ENCODE peak calls at places on chromosomes 5 and 9, in eight cellular contexts. One of them, this sample, is unnamed.

GRCh38 chr9:90099262-90099982 is 494.6 kb downstream of the GADD45G start:
- DNase-seq in SJSA1: no peak
- DNase-seq in trophoblast cell: peak; percentile 41
- DNase-seq in suprapubic skin: no peak
- DNase-seq in mammary epithelial cell: peak; percentile 25
- DNase-seq in left ventricle myocardium inferior: no peak
- DNase-seq in esophagus squamous epithelium: no peak
- DNase-seq in A549: peak; percentile 48
- DNase-seq in this sample: no peak

GRCh38 chr5:147479949-147480348 is 29.9 kb downstream of the DPYSL3 start:
- DNase-seq in SJSA1: no peak
- DNase-seq in trophoblast cell: no peak
- DNase-seq in suprapubic skin: no peak
- DNase-seq in mammary epithelial cell: no peak
- DNase-seq in left ventricle myocardium inferior: no peak
- DNase-seq in esophagus squamous epithelium: no peak
- DNase-seq in A549: peak; percentile 49
- DNase-seq in this sample: no peak

GRCh38 chr5:394671-395155 is 48.3 kb upstream of the EXOC3 start:
- DNase-seq in SJSA1: peak; percentile 37
- DNase-seq in trophoblast cell: peak; percentile 15
- DNase-seq in suprapubic skin: peak; percentile 76
- DNase-seq in mammary epithelial cell: no peak
- DNase-seq in left ventricle myocardium inferior: no peak
- DNase-seq in esophagus squamous epithelium: no peak
- DNase-seq in A549: no peak
- DNase-seq in this sample: peak; percentile 35

GRCh38 chr5:156835905-156836304 is 14.2 kb upstream of the PPP1R2B start:
- DNase-seq in SJSA1: no peak
- DNase-seq in trophoblast cell: peak; percentile 28
- DNase-seq in suprapubic skin: no peak
- DNase-seq in mammary epithelial cell: no peak
- DNase-seq in left ventricle myocardium inferior: no peak
- DNase-seq in esophagus squamous epithelium: no peak
- DNase-seq in A549: peak; percentile 60
- DNase-seq in this sample: no peak

GRCh38 chr5:151233576-151234202 is 9.8 kb upstream of the CCDC69 start:
- DNase-seq in SJSA1: no peak
- DNase-seq in trophoblast cell: no peak
- DNase-seq in suprapubic skin: no peak
- DNase-seq in mammary epithelial cell: no peak
- DNase-seq in left ventricle myocardium inferior: no peak
- DNase-seq in esophagus squamous epithelium: no peak
- DNase-seq in A549: no peak
- DNase-seq in this sample: no peak

GRCh38 chr5:2740051-2740848 is 11.2 kb downstream of the IRX2 start:
- DNase-seq in SJSA1: no peak
- DNase-seq in trophoblast cell: no peak
- DNase-seq in suprapubic skin: no peak
- DNase-seq in mammary epithelial cell: peak; percentile 63
- DNase-seq in left ventricle myocardium inferior: no peak
- DNase-seq in esophagus squamous epithelium: no peak
- DNase-seq in A549: no peak
- DNase-seq in this sample: no peak

GRCh38 chr9:83477571-83477970 is 60.6 kb downstream of the FRMD3 start:
- DNase-seq in SJSA1: no peak
- DNase-seq in trophoblast cell: no peak
- DNase-seq in suprapubic skin: no peak
- DNase-seq in mammary epithelial cell: no peak
- DNase-seq in left ventricle myocardium inferior: no peak
- DNase-seq in esophagus squamous epithelium: no peak
- DNase-seq in A549: no peak
- DNase-seq in this sample: no peak

GRCh38 chr5:150263801-150264621 is 25.6 kb downstream of the CAMK2A start:
- DNase-seq in SJSA1: peak; percentile 86
- DNase-seq in trophoblast cell: no peak
- DNase-seq in suprapubic skin: no peak
- DNase-seq in mammary epithelial cell: peak; percentile 98
- DNase-seq in left ventricle myocardium inferior: no peak
- DNase-seq in esophagus squamous epithelium: no peak
- DNase-seq in A549: peak; percentile 77
- DNase-seq in this sample: peak; percentile 51

GRCh38 chr5:78353520-78353919 is 6.9 kb upstream of the SCAMP1 start:
- DNase-seq in SJSA1: no peak
- DNase-seq in trophoblast cell: no peak
- DNase-seq in suprapubic skin: no peak
- DNase-seq in mammary epithelial cell: no peak
- DNase-seq in left ventricle myocardium inferior: no peak
- DNase-seq in esophagus squamous epithelium: no peak
- DNase-seq in A549: no peak
- DNase-seq in this sample: no peak

GRCh38 chr5:150065346-150065745 is 21.0 kb downstream of the CSF1R start:
- DNase-seq in SJSA1: peak; percentile 86
- DNase-seq in trophoblast cell: no peak
- DNase-seq in suprapubic skin: no peak
- DNase-seq in mammary epithelial cell: no peak
- DNase-seq in left ventricle myocardium inferior: peak; percentile 44
- DNase-seq in esophagus squamous epithelium: no peak
- DNase-seq in A549: no peak
- DNase-seq in this sample: no peak

GRCh38 chr5:180161420-180162303 is 47.3 kb downstream of the RASGEF1C start:
- DNase-seq in SJSA1: peak; percentile 49
- DNase-seq in trophoblast cell: no peak
- DNase-seq in suprapubic skin: peak; percentile 69
- DNase-seq in mammary epithelial cell: no peak
- DNase-seq in left ventricle myocardium inferior: no peak
- DNase-seq in esophagus squamous epithelium: no peak
- DNase-seq in A549: no peak
- DNase-seq in this sample: no peak
- H3K4me3 ChIP-seq in SJSA1: no peak overlapping the region
- H3K4me3 ChIP-seq in trophoblast cell: no peak overlapping the region
- H3K4me3 ChIP-seq in suprapubic skin: no peak overlapping the region
- H3K4me3 ChIP-seq in mammary epithelial cell: no peak overlapping the region
- H3K4me3 ChIP-seq in left ventricle myocardium inferior: no peak overlapping the region
- H3K4me3 ChIP-seq in esophagus squamous epithelium: no peak overlapping the region
- H3K4me3 ChIP-seq in A549: no peak overlapping the region
- H3K4me3 ChIP-seq in this sample: no peak overlapping the region

DNA sequence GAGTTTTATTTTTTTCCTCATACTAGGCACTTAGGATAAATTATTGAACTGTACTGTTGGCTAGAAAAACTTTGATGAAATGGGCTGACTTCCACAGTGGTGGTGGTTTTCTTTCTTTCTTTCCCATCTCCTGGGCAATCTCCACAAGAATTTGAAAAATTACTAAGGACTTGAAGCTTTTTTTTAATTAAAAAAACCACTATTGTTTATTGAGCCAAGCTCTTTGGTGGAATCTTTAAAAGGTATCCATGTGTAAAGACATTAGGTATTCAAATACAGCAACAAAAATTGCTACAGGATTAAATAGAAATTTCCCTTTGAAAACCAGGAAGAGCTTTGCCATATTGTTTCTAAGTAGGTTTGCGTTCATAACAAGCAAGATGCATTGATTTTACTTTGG is 14.1 kb downstream of the MARCHF6 start:
- DNase-seq in SJSA1: no peak
- DNase-seq in trophoblast cell: no peak
- DNase-seq in suprapubic skin: no peak
- DNase-seq in mammary epithelial cell: no peak
- DNase-seq in left ventricle myocardium inferior: no peak
- DNase-seq in esophagus squamous epithelium: no peak
- DNase-seq in A549: no peak
- DNase-seq in this sample: no peak
- H3K27ac ChIP-seq in SJSA1: peak overlapping the region; percentile 76
- H3K27ac ChIP-seq in trophoblast cell: no peak overlapping the region
- H3K27ac ChIP-seq in suprapubic skin: no peak overlapping the region
- H3K27ac ChIP-seq in mammary epithelial cell: peak overlapping the region; percentile 84
- H3K27ac ChIP-seq in left ventricle myocardium inferior: no peak overlapping the region
- H3K27ac ChIP-seq in esophagus squamous epithelium: no peak overlapping the region
- H3K27ac ChIP-seq in A549: no peak overlapping the region
- H3K27ac ChIP-seq in this sample: no peak overlapping the region

DNA sequence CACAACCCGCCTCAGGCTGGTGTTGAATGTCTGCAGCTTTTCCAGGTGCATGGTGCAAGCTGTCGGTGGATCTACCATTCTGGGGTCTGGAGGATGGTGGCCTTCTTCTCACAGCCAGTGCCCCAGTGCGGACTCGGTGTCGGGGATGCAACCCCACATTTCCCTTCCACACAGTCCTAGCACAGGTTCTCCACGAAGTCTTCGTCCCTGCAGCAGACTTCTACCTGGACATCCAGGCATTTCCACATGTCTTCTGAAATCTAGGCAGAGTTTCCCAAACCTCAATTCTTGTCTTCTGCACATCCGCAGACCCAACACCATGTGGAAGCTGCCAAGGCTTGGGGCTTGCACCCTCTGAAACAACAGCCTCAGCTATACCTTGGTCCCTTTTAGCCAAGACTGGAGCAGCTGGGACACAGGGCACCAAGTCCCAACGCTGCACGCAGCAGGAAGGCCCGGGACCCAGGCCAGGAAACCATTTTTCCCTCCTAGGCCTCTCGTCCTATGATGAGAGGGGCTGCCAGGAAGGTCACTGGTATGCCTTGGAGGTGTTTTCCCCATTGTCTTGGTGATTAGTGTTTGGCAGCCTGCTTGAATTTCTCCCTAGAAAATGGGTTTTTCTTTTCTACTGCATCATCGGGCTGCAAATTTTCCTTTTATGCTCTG is 18.2 kb downstream of the PSIP1 start:
- DNase-seq in SJSA1: no peak
- DNase-seq in trophoblast cell: no peak
- DNase-seq in suprapubic skin: no peak
- DNase-seq in mammary epithelial cell: no peak
- DNase-seq in left ventricle myocardium inferior: no peak
- DNase-seq in esophagus squamous epithelium: no peak
- DNase-seq in A549: no peak
- DNase-seq in this sample: no peak
- H3K4me1 ChIP-seq in SJSA1: no peaks in the 10 kb centered on the region
- H3K4me1 ChIP-seq in trophoblast cell: no peaks in the 10 kb centered on the region
- H3K4me1 ChIP-seq in suprapubic skin: no peaks in the 10 kb centered on the region
- H3K4me1 ChIP-seq in mammary epithelial cell: no peaks in the 10 kb centered on the region
- H3K4me1 ChIP-seq in left ventricle myocardium inferior: peaks cover 7% of the 10 kb centered on the region
- H3K4me1 ChIP-seq in esophagus squamous epithelium: no peaks in the 10 kb centered on the region
- H3K4me1 ChIP-seq in A549: no peaks in the 10 kb centered on the region
- H3K4me1 ChIP-seq in this sample: no peaks in the 10 kb centered on the region

DNA sequence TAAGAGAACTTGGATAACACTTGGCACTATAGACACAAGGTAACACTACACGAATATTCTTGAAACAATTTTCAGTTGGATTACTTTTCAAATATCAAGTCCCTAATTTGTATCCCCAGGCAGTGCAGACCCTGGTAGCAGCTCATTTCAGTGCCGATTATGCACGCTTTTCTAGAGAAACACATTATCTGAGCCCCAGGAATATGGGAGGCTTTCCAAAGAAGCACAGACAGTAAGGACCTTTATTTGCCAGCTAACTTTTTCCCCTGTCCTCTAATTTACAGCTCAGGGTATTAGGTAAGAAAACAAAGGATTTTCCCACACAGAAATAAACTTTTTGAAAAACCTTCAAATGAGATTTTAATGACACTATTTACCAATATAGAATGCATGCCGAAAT is 852.3 kb upstream of the DMAC1 start:
- DNase-seq in SJSA1: no peak
- DNase-seq in trophoblast cell: no peak
- DNase-seq in suprapubic skin: no peak
- DNase-seq in mammary epithelial cell: no peak
- DNase-seq in left ventricle myocardium inferior: no peak
- DNase-seq in esophagus squamous epithelium: no peak
- DNase-seq in A549: no peak
- DNase-seq in this sample: no peak
- H3K4me3 ChIP-seq in SJSA1: no peak overlapping the region
- H3K4me3 ChIP-seq in trophoblast cell: no peak overlapping the region
- H3K4me3 ChIP-seq in suprapubic skin: no peak overlapping the region
- H3K4me3 ChIP-seq in mammary epithelial cell: no peak overlapping the region
- H3K4me3 ChIP-seq in left ventricle myocardium inferior: no peak overlapping the region
- H3K4me3 ChIP-seq in esophagus squamous epithelium: no peak overlapping the region
- H3K4me3 ChIP-seq in A549: no peak overlapping the region
- H3K4me3 ChIP-seq in this sample: no peak overlapping the region

DNA sequence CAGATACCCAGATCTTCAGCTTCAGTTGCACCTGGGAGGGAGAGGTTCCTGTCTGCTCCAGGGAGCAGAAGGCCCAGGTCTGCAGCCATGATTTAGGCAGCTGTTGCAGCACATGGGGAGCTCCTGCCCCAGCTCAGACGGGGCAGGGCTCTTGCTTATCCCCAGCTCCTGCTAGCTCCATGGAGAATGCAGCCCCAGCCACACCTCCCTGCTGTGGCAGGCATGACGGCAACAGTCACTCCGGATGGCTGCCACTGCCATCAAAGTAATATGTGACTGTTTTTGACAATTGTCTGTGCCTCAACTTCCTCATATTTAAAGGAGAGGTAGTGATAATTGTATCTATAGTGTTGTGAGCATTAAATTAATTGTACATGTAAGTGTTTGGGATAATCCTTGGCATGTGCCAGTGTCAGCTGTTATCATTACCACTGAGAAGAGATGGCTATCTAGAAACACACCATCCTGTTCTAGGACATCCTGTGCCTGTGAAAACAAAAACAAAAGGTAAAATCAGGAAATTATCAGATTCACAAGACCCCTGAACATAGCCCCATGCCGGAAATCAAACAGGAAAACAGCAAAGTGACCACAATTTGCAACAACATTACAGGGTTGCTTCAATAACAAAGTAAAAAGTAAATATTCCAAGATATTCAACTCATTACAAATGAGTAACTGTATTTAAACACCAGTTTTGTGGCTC is 1048.8 kb upstream of the ACO1 start:
- DNase-seq in SJSA1: no peak
- DNase-seq in trophoblast cell: no peak
- DNase-seq in suprapubic skin: no peak
- DNase-seq in mammary epithelial cell: no peak
- DNase-seq in left ventricle myocardium inferior: no peak
- DNase-seq in esophagus squamous epithelium: no peak
- DNase-seq in A549: no peak
- DNase-seq in this sample: no peak
- H3K27ac ChIP-seq in SJSA1: no peak overlapping the region
- H3K27ac ChIP-seq in trophoblast cell: no peak overlapping the region
- H3K27ac ChIP-seq in suprapubic skin: no peak overlapping the region
- H3K27ac ChIP-seq in mammary epithelial cell: no peak overlapping the region
- H3K27ac ChIP-seq in left ventricle myocardium inferior: peak overlapping the region; percentile 70
- H3K27ac ChIP-seq in esophagus squamous epithelium: peak overlapping the region; percentile 55
- H3K27ac ChIP-seq in A549: no peak overlapping the region
- H3K27ac ChIP-seq in this sample: no peak overlapping the region

This sample was measured in aorta.